ENCODE peak calls at places on chromosome 22, in seven cellular contexts. One of them, this sample, is unnamed.

GRCh38 chr22:21646608-21647590 is 4.8 kb downstream of the SDF2L1 start:
- DNase-seq in fibroblast of mammary gland: peak
- DNase-seq in anterior cingulate cortex: peak
- DNase-seq in coronary artery: no peak
- DNase-seq in nephron progenitor cell: peak
- DNase-seq in KG1: peak
- DNase-seq in choroid plexus epithelial cell: peak
- DNase-seq in this sample: peak

GRCh38 chr22:30485362-30485988 is 13.7 kb upstream of the SEC14L3 start:
- DNase-seq in fibroblast of mammary gland: peak
- DNase-seq in anterior cingulate cortex: peak
- DNase-seq in coronary artery: no peak
- DNase-seq in nephron progenitor cell: peak
- DNase-seq in KG1: peak
- DNase-seq in choroid plexus epithelial cell: peak
- DNase-seq in this sample: peak

GRCh38 chr22:30890689-30891442 is 77.7 kb downstream of the MORC2 start:
- DNase-seq in fibroblast of mammary gland: peak
- DNase-seq in anterior cingulate cortex: no peak
- DNase-seq in coronary artery: peak
- DNase-seq in nephron progenitor cell: peak
- DNase-seq in KG1: no peak
- DNase-seq in choroid plexus epithelial cell: peak
- DNase-seq in this sample: no peak

GRCh38 chr22:44493206-44493605 is 4.8 kb downstream of the RTL6 start:
- DNase-seq in fibroblast of mammary gland: no peak
- DNase-seq in anterior cingulate cortex: no peak
- DNase-seq in coronary artery: no peak
- DNase-seq in nephron progenitor cell: no peak
- DNase-seq in KG1: no peak
- DNase-seq in choroid plexus epithelial cell: no peak
- DNase-seq in this sample: no peak

GRCh38 chr22:24419480-24419860 is 7.9 kb upstream of the ADORA2A start:
- DNase-seq in fibroblast of mammary gland: no peak
- DNase-seq in anterior cingulate cortex: no peak
- DNase-seq in coronary artery: no peak
- DNase-seq in nephron progenitor cell: no peak
- DNase-seq in KG1: no peak
- DNase-seq in choroid plexus epithelial cell: no peak
- DNase-seq in this sample: no peak

GRCh38 chr22:44574057-44574456 is 76.0 kb upstream of the RTL6 start:
- DNase-seq in fibroblast of mammary gland: peak
- DNase-seq in anterior cingulate cortex: no peak
- DNase-seq in coronary artery: no peak
- DNase-seq in nephron progenitor cell: no peak
- DNase-seq in KG1: no peak
- DNase-seq in choroid plexus epithelial cell: no peak
- DNase-seq in this sample: no peak

GRCh38 chr22:47041201-47042115 is 279.0 kb downstream of the TBC1D22A start:
- DNase-seq in fibroblast of mammary gland: no peak
- DNase-seq in anterior cingulate cortex: no peak
- DNase-seq in coronary artery: no peak
- DNase-seq in nephron progenitor cell: no peak
- DNase-seq in KG1: no peak
- DNase-seq in choroid plexus epithelial cell: no peak
- DNase-seq in this sample: no peak

GRCh38 chr22:17866127-17866526 is 91.9 kb upstream of the BID start:
- DNase-seq in fibroblast of mammary gland: no peak
- DNase-seq in anterior cingulate cortex: peak
- DNase-seq in coronary artery: no peak
- DNase-seq in nephron progenitor cell: no peak
- DNase-seq in KG1: no peak
- DNase-seq in choroid plexus epithelial cell: no peak
- DNase-seq in this sample: no peak

GRCh38 chr22:39097098-39098020 is at the start of gene APOBEC3H:
- DNase-seq in fibroblast of mammary gland: no peak
- DNase-seq in anterior cingulate cortex: no peak
- DNase-seq in coronary artery: no peak
- DNase-seq in nephron progenitor cell: no peak
- DNase-seq in KG1: no peak
- DNase-seq in choroid plexus epithelial cell: peak
- DNase-seq in this sample: no peak

GRCh38 chr22:43849731-43850130 is 12.6 kb downstream of the SULT4A1 start:
- DNase-seq in fibroblast of mammary gland: no peak
- DNase-seq in anterior cingulate cortex: no peak
- DNase-seq in coronary artery: peak
- DNase-seq in nephron progenitor cell: no peak
- DNase-seq in KG1: no peak
- DNase-seq in choroid plexus epithelial cell: no peak
- DNase-seq in this sample: no peak

GRCh38 chr22:41382610-41383009 is 868 bp downstream of the TEF start:
- DNase-seq in fibroblast of mammary gland: no peak
- DNase-seq in anterior cingulate cortex: peak
- DNase-seq in coronary artery: no peak
- DNase-seq in nephron progenitor cell: no peak
- DNase-seq in KG1: no peak
- DNase-seq in choroid plexus epithelial cell: no peak
- DNase-seq in this sample: no peak

GRCh38 chr22:30196867-30197336 is 49.7 kb downstream of the LIF start:
- DNase-seq in fibroblast of mammary gland: no peak
- DNase-seq in anterior cingulate cortex: no peak
- DNase-seq in coronary artery: no peak
- DNase-seq in nephron progenitor cell: no peak
- DNase-seq in KG1: no peak
- DNase-seq in choroid plexus epithelial cell: no peak
- DNase-seq in this sample: no peak

GRCh38 chr22:43094085-43094484 is 4.9 kb upstream of the TTLL1 start:
- DNase-seq in fibroblast of mammary gland: no peak
- DNase-seq in anterior cingulate cortex: no peak
- DNase-seq in coronary artery: no peak
- DNase-seq in nephron progenitor cell: no peak
- DNase-seq in KG1: no peak
- DNase-seq in choroid plexus epithelial cell: no peak
- DNase-seq in this sample: no peak

GRCh38 chr22:22909605-22910271 is 22.1 kb downstream of the IGLL5 start:
- DNase-seq in fibroblast of mammary gland: no peak
- DNase-seq in anterior cingulate cortex: no peak
- DNase-seq in coronary artery: no peak
- DNase-seq in nephron progenitor cell: no peak
- DNase-seq in KG1: no peak
- DNase-seq in choroid plexus epithelial cell: no peak
- DNase-seq in this sample: no peak

GRCh38 chr22:38831166-38831945 is 12.5 kb downstream of the NPTXR start:
- DNase-seq in fibroblast of mammary gland: peak
- DNase-seq in anterior cingulate cortex: no peak
- DNase-seq in coronary artery: no peak
- DNase-seq in nephron progenitor cell: no peak
- DNase-seq in KG1: no peak
- DNase-seq in choroid plexus epithelial cell: peak
- DNase-seq in this sample: no peak

GRCh38 chr22:32932176-32932575 is 126.0 kb downstream of the SYN3 start:
- DNase-seq in fibroblast of mammary gland: peak
- DNase-seq in anterior cingulate cortex: no peak
- DNase-seq in coronary artery: no peak
- DNase-seq in nephron progenitor cell: no peak
- DNase-seq in KG1: no peak
- DNase-seq in choroid plexus epithelial cell: peak
- DNase-seq in this sample: no peak

GRCh38 chr22:26394787-26395186 is 34.3 kb upstream of the ASPHD2 start:
- DNase-seq in fibroblast of mammary gland: no peak
- DNase-seq in anterior cingulate cortex: no peak
- DNase-seq in coronary artery: no peak
- DNase-seq in nephron progenitor cell: no peak
- DNase-seq in KG1: no peak
- DNase-seq in choroid plexus epithelial cell: no peak
- DNase-seq in this sample: no peak

GRCh38 chr22:37219534-37219933 is 7.3 kb upstream of the SSTR3 start:
- DNase-seq in fibroblast of mammary gland: no peak
- DNase-seq in anterior cingulate cortex: no peak
- DNase-seq in coronary artery: no peak
- DNase-seq in nephron progenitor cell: no peak
- DNase-seq in KG1: no peak
- DNase-seq in choroid plexus epithelial cell: no peak
- DNase-seq in this sample: no peak

GRCh38 chr22:49203091-49203862 is 624.4 kb downstream of the BRD1 start:
- DNase-seq in fibroblast of mammary gland: no peak
- DNase-seq in anterior cingulate cortex: no peak
- DNase-seq in coronary artery: peak
- DNase-seq in nephron progenitor cell: no peak
- DNase-seq in KG1: no peak
- DNase-seq in choroid plexus epithelial cell: no peak
- DNase-seq in this sample: no peak

GRCh38 chr22:42459273-42460040 is 27.3 kb upstream of the NFAM1 start:
- DNase-seq in fibroblast of mammary gland: no peak
- DNase-seq in anterior cingulate cortex: no peak
- DNase-seq in coronary artery: no peak
- DNase-seq in nephron progenitor cell: no peak
- DNase-seq in KG1: no peak
- DNase-seq in choroid plexus epithelial cell: no peak
- DNase-seq in this sample: no peak

GRCh38 chr22:24523873-24524272 is 28.7 kb downstream of the UPB1 start:
- DNase-seq in fibroblast of mammary gland: peak
- DNase-seq in anterior cingulate cortex: no peak
- DNase-seq in coronary artery: no peak
- DNase-seq in nephron progenitor cell: no peak
- DNase-seq in KG1: no peak
- DNase-seq in choroid plexus epithelial cell: peak
- DNase-seq in this sample: no peak

GRCh38 chr22:36244522-36245391 is 5.4 kb upstream of the APOL2 start:
- DNase-seq in fibroblast of mammary gland: peak
- DNase-seq in anterior cingulate cortex: no peak
- DNase-seq in coronary artery: peak
- DNase-seq in nephron progenitor cell: no peak
- DNase-seq in KG1: no peak
- DNase-seq in choroid plexus epithelial cell: peak
- DNase-seq in this sample: no peak

GRCh38 chr22:40684728-40685127 is 5.4 kb downstream of the MCHR1 start:
- DNase-seq in fibroblast of mammary gland: no peak
- DNase-seq in anterior cingulate cortex: no peak
- DNase-seq in coronary artery: no peak
- DNase-seq in nephron progenitor cell: no peak
- DNase-seq in KG1: no peak
- DNase-seq in choroid plexus epithelial cell: no peak
- DNase-seq in this sample: no peak

GRCh38 chr22:47209547-47210023 is 447.1 kb downstream of the TBC1D22A start:
- DNase-seq in fibroblast of mammary gland: no peak
- DNase-seq in anterior cingulate cortex: no peak
- DNase-seq in coronary artery: peak
- DNase-seq in nephron progenitor cell: no peak
- DNase-seq in KG1: no peak
- DNase-seq in choroid plexus epithelial cell: no peak
- DNase-seq in this sample: no peak

GRCh38 chr22:20656516-20656901 is 117.4 kb upstream of the SERPIND1 start:
- DNase-seq in fibroblast of mammary gland: no peak
- DNase-seq in anterior cingulate cortex: no peak
- DNase-seq in coronary artery: no peak
- DNase-seq in nephron progenitor cell: no peak
- DNase-seq in KG1: no peak
- DNase-seq in choroid plexus epithelial cell: no peak
- DNase-seq in this sample: no peak

GRCh38 chr22:50261615-50262459 is at the start of gene MAPK12:
- DNase-seq in fibroblast of mammary gland: peak
- DNase-seq in anterior cingulate cortex: no peak
- DNase-seq in coronary artery: no peak
- DNase-seq in nephron progenitor cell: peak
- DNase-seq in KG1: no peak
- DNase-seq in choroid plexus epithelial cell: peak
- DNase-seq in this sample: no peak